ENCODE peak calls at places on chromosomes 11 and 22, in four cellular contexts. R is PC-3, U is AG09319, Y is HFF-Myc. M is an unnamed sample.

GRCh38 chr11:47571895-47572294 is 6.5 kb downstream of the PTPMT1 start:
- DNase-seq in Y (no peak), R (no peak), U (no peak), M (no peak)

GRCh38 chr11:112219476-112220232 is 6.6 kb upstream of the PTS start:
- DNase-seq in R (peak; percentile 88), U (no peak), Y (peak; percentile 70), M (peak; percentile 45)

GRCh38 chr11:19676508-19677379 is 35.9 kb upstream of the NAV2 start:
- DNase-seq in U (no peak), Y (no peak), R (no peak), M (no peak)

GRCh38 chr11:390175-390574 is 3.8 kb upstream of the PKP3 start:
- DNase-seq in U (no peak), R (peak; percentile 23), Y (no peak), M (no peak)

GRCh38 chr22:45750626-45751025 is 79.0 kb downstream of the ATXN10 start:
- DNase-seq in Y (no peak), R (no peak), U (no peak), M (no peak)

GRCh38 chr11:6615882-6616585 is 3.2 kb downstream of the TPP1 start:
- DNase-seq in Y (no peak), R (no peak), U (no peak), M (no peak)

GRCh38 chr11:19868281-19868821 is 155.7 kb downstream of the NAV2 start:
- DNase-seq in U (peak; percentile 49), R (peak; percentile 33), Y (no peak), M (no peak)

GRCh38 chr11:123302751-123303195 is 107.7 kb upstream of the CLMP start:
- DNase-seq in U (no peak), R (peak; percentile 73), Y (peak; percentile 25), M (no peak)

GRCh38 chr22:34414467-34415440 is 494.5 kb upstream of the LARGE1 start:
- DNase-seq in R (peak; percentile 46), U (no peak), Y (peak; percentile 3), M (peak; percentile 63)

GRCh38 chr11:93541884-93542752 is 1.1 kb downstream of the SMCO4 start:
- DNase-seq in U (no peak), R (peak; percentile 77), Y (peak; percentile 46), M (peak; percentile 83)

GRCh38 chr22:24758164-24758799 is 16.2 kb downstream of the PIWIL3 start:
- DNase-seq in Y (peak; percentile 9), U (peak; percentile 19), R (peak; percentile 68), M (peak; percentile 34)

GRCh38 chr22:40997485-40997884 is 46.3 kb downstream of the RBX1 start:
- DNase-seq in U (no peak), R (no peak), Y (no peak), M (no peak)

GRCh38 chr11:3220521-3221407 is 2.2 kb upstream of the MRGPRG start:
- DNase-seq in R (no peak), U (no peak), Y (no peak), M (no peak)

GRCh38 chr22:22881116-22882032 is 6.2 kb upstream of the IGLL5 start:
- DNase-seq in R (no peak), U (no peak), Y (no peak), M (no peak)

GRCh38 chr11:66015936-66016792 is 4.4 kb downstream of the CST6 start:
- DNase-seq in R (no peak), Y (no peak), U (no peak), M (no peak)

GRCh38 chr11:2393111-2393868 is 7.3 kb upstream of the TSSC4 start:
- DNase-seq in R (no peak), U (no peak), Y (no peak), M (no peak)

GRCh38 chr11:56624661-56625110 is 10.0 kb upstream of the OR5M1 start:
- DNase-seq in R (peak; percentile 86), U (no peak), Y (peak; percentile 1), M (peak; percentile 39)

GRCh38 chr11:67664213-67664585 is 10.2 kb downstream of the ALDH3B2 start:
- DNase-seq in Y (no peak), R (no peak), U (no peak), M (no peak)

GRCh38 chr11:19734171-19734570 is 21.5 kb downstream of the NAV2 start:
- DNase-seq in U (no peak), Y (no peak), R (no peak), M (no peak)

GRCh38 chr11:104127828-104128227 is 36.1 kb downstream of the PDGFD start:
- DNase-seq in R (peak; percentile 39), Y (no peak), U (no peak), M (no peak)

GRCh38 chr11:116887909-116888556 is 50.6 kb upstream of the APOA1 start:
- DNase-seq in R (no peak), Y (no peak), U (no peak), M (no peak)

GRCh38 chr11:9753031-9753430 is 89.2 kb downstream of the SWAP70 start:
- DNase-seq in R (peak; percentile 62), Y (no peak), U (no peak), M (no peak)

GRCh38 chr11:83583953-83584352 is 297.8 kb upstream of the CCDC90B start:
- DNase-seq in Y (peak; percentile 10), R (peak; percentile 62), U (no peak), M (peak; percentile 27)

GRCh38 chr22:30801695-30802094 is 107.0 kb downstream of the OSBP2 start:
- DNase-seq in U (no peak), Y (no peak), R (no peak), M (no peak)

GRCh38 chr11:26065944-26066343 is 266.0 kb upstream of the ANO3 start:
- DNase-seq in R (no peak), U (no peak), Y (no peak), M (no peak)

GRCh38 chr11:129703846-129704245 is 111.8 kb upstream of the TMEM45B start:
- DNase-seq in R (peak; percentile 60), Y (no peak), U (no peak), M (no peak)

GRCh38 chr11:28420099-28420498 is 311.9 kb downstream of the METTL15 start:
- DNase-seq in U (no peak), R (peak; percentile 10), Y (no peak), M (no peak)

GRCh38 chr22:24175160-24175808 is 6.0 kb upstream of the SUSD2 start:
- DNase-seq in U (peak; percentile 36), R (peak; percentile 67), Y (no peak), M (peak; percentile 54)

GRCh38 chr22:50170453-50171318 is at the start of gene PANX2:
- DNase-seq in R (no peak), U (no peak), Y (no peak), M (no peak)

GRCh38 chr11:115181480-115181879 is 322.7 kb downstream of the CADM1 start:
- DNase-seq in U (no peak), R (no peak), Y (no peak), M (no peak)

M was measured in Caki2.